ENCODE peak calls at places on chromosomes 12 and 14, in seven cellular contexts. One of them, this sample, is unnamed.

GRCh38 chr12:111578276-111578970 is 20.7 kb downstream of the ATXN2 start:
- DNase-seq in H9: peak; percentile 14
- DNase-seq in IMR-90: peak; percentile 91
- DNase-seq in mesenchymal stem cell: peak; percentile 92
- DNase-seq in neuronal stem cell: no peak
- DNase-seq in H1: no peak
- DNase-seq in mesendoderm: no peak
- DNase-seq in this sample: no peak

GRCh38 chr14:51855234-51855633 is 5.2 kb upstream of the GNG2 start:
- DNase-seq in H9: no peak
- DNase-seq in IMR-90: peak; percentile 83
- DNase-seq in mesenchymal stem cell: no peak
- DNase-seq in neuronal stem cell: no peak
- DNase-seq in H1: no peak
- DNase-seq in mesendoderm: no peak
- DNase-seq in this sample: no peak

GRCh38 chr14:94295360-94296180 is 2.5 kb upstream of the SERPINA10 start:
- DNase-seq in H9: no peak
- DNase-seq in IMR-90: no peak
- DNase-seq in mesenchymal stem cell: no peak
- DNase-seq in neuronal stem cell: no peak
- DNase-seq in H1: no peak
- DNase-seq in mesendoderm: no peak
- DNase-seq in this sample: no peak

GRCh38 chr12:106445981-106446380 is 88.4 kb downstream of the POLR3B start:
- DNase-seq in H9: no peak
- DNase-seq in IMR-90: no peak
- DNase-seq in mesenchymal stem cell: no peak
- DNase-seq in neuronal stem cell: peak; percentile 4
- DNase-seq in H1: no peak
- DNase-seq in mesendoderm: no peak
- DNase-seq in this sample: no peak

GRCh38 chr12:27451416-27451815 is 4.9 kb downstream of the SMCO2 start:
- DNase-seq in H9: no peak
- DNase-seq in IMR-90: no peak
- DNase-seq in mesenchymal stem cell: no peak
- DNase-seq in neuronal stem cell: no peak
- DNase-seq in H1: no peak
- DNase-seq in mesendoderm: no peak
- DNase-seq in this sample: no peak

GRCh38 chr14:39267592-39268112 is 33.9 kb downstream of the MIA2 start:
- DNase-seq in H9: no peak
- DNase-seq in IMR-90: no peak
- DNase-seq in mesenchymal stem cell: no peak
- DNase-seq in neuronal stem cell: no peak
- DNase-seq in H1: no peak
- DNase-seq in mesendoderm: peak; percentile 61
- DNase-seq in this sample: peak; percentile 40

GRCh38 chr14:78997811-78998210 is 827.6 kb downstream of the NRXN3 start:
- DNase-seq in H9: no peak
- DNase-seq in IMR-90: peak; percentile 71
- DNase-seq in mesenchymal stem cell: peak; percentile 25
- DNase-seq in neuronal stem cell: no peak
- DNase-seq in H1: no peak
- DNase-seq in mesendoderm: no peak
- DNase-seq in this sample: no peak

GRCh38 chr12:124524231-124524925 is 43.0 kb downstream of the NCOR2 start:
- DNase-seq in H9: no peak
- DNase-seq in IMR-90: peak; percentile 87
- DNase-seq in mesenchymal stem cell: peak; percentile 94
- DNase-seq in neuronal stem cell: no peak
- DNase-seq in H1: no peak
- DNase-seq in mesendoderm: no peak
- DNase-seq in this sample: peak; percentile 73

GRCh38 chr14:68239988-68240387 is 420.4 kb downstream of the RAD51B start:
- DNase-seq in H9: no peak
- DNase-seq in IMR-90: no peak
- DNase-seq in mesenchymal stem cell: peak; percentile 72
- DNase-seq in neuronal stem cell: no peak
- DNase-seq in H1: no peak
- DNase-seq in mesendoderm: no peak
- DNase-seq in this sample: no peak

GRCh38 chr12:88559199-88559598 is 21.1 kb downstream of the KITLG start:
- DNase-seq in H9: no peak
- DNase-seq in IMR-90: no peak
- DNase-seq in mesenchymal stem cell: no peak
- DNase-seq in neuronal stem cell: no peak
- DNase-seq in H1: no peak
- DNase-seq in mesendoderm: no peak
- DNase-seq in this sample: no peak

GRCh38 chr12:104793280-104793679 is 164.8 kb downstream of the SLC41A2 start:
- DNase-seq in H9: no peak
- DNase-seq in IMR-90: peak; percentile 9
- DNase-seq in mesenchymal stem cell: no peak
- DNase-seq in neuronal stem cell: no peak
- DNase-seq in H1: no peak
- DNase-seq in mesendoderm: no peak
- DNase-seq in this sample: no peak

GRCh38 chr14:34322940-34323418 is 139.1 kb downstream of the SPTSSA start:
- DNase-seq in H9: peak; percentile 68
- DNase-seq in IMR-90: peak; percentile 46
- DNase-seq in mesenchymal stem cell: peak; percentile 59
- DNase-seq in neuronal stem cell: peak; percentile 49
- DNase-seq in H1: no peak
- DNase-seq in mesendoderm: peak; percentile 63
- DNase-seq in this sample: peak; percentile 84

GRCh38 chr12:104095289-104095688 is 31.0 kb downstream of the HCFC2 start:
- DNase-seq in H9: no peak
- DNase-seq in IMR-90: peak; percentile 53
- DNase-seq in mesenchymal stem cell: no peak
- DNase-seq in neuronal stem cell: no peak
- DNase-seq in H1: no peak
- DNase-seq in mesendoderm: no peak
- DNase-seq in this sample: no peak

GRCh38 chr12:132554857-132555630 is 55.3 kb downstream of the LRCOL1 start:
- DNase-seq in H9: no peak
- DNase-seq in IMR-90: no peak
- DNase-seq in mesenchymal stem cell: no peak
- DNase-seq in neuronal stem cell: no peak
- DNase-seq in H1: no peak
- DNase-seq in mesendoderm: peak; percentile 45
- DNase-seq in this sample: peak; percentile 62

GRCh38 chr12:52280319-52280795 is 5.9 kb downstream of the KRT86 start:
- DNase-seq in H9: no peak
- DNase-seq in IMR-90: peak; percentile 94
- DNase-seq in mesenchymal stem cell: peak; percentile 84
- DNase-seq in neuronal stem cell: no peak
- DNase-seq in H1: no peak
- DNase-seq in mesendoderm: no peak
- DNase-seq in this sample: peak; percentile 37

DNA sequence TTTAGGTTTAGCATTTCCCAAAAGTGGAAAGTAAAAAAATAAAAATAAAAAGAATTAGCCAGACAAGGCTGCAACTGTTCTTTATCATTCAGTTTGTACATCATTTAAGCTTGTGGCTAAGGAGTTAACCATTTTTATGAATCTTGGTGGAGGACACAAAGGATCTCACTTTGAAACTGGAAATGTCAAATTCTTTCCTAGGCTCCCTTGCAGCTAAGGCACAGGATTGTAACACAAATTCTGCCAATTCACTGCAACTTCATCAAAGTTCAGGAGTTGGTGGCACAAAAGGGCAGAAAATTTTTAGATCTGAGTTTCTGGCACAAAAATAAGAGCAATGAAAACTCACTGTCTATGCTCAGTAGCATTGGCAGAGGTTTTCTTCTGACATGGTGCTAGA is 211.2 kb upstream of the SYT10 start:
- DNase-seq in H9: no peak
- DNase-seq in IMR-90: no peak
- DNase-seq in mesenchymal stem cell: no peak
- DNase-seq in neuronal stem cell: no peak
- DNase-seq in H1: no peak
- DNase-seq in mesendoderm: no peak
- DNase-seq in this sample: no peak
- H4K8ac ChIP-seq in H9: no peak overlapping the region
- H4K8ac ChIP-seq in IMR-90: no peak overlapping the region
- H4K8ac ChIP-seq in mesenchymal stem cell: no peak overlapping the region
- H4K8ac ChIP-seq in neuronal stem cell: no peak overlapping the region
- H4K8ac ChIP-seq in H1: no peak overlapping the region
- H4K8ac ChIP-seq in mesendoderm: no peak overlapping the region
- H4K8ac ChIP-seq in this sample: no peak overlapping the region

GRCh38 chr14:31567651-31568050 is 6.4 kb downstream of the NUBPL start:
- DNase-seq in H9: no peak
- DNase-seq in IMR-90: peak; percentile 7
- DNase-seq in mesenchymal stem cell: no peak
- DNase-seq in neuronal stem cell: no peak
- DNase-seq in H1: no peak
- DNase-seq in mesendoderm: peak; percentile 48
- DNase-seq in this sample: peak; percentile 72
- H4K8ac ChIP-seq in H9: no peak overlapping the region
- H4K8ac ChIP-seq in IMR-90: no peak overlapping the region
- H4K8ac ChIP-seq in mesenchymal stem cell: no peak overlapping the region
- H4K8ac ChIP-seq in neuronal stem cell: no peak overlapping the region
- H4K8ac ChIP-seq in H1: no peak overlapping the region
- H4K8ac ChIP-seq in mesendoderm: no peak overlapping the region
- H4K8ac ChIP-seq in this sample: no peak overlapping the region

DNA sequence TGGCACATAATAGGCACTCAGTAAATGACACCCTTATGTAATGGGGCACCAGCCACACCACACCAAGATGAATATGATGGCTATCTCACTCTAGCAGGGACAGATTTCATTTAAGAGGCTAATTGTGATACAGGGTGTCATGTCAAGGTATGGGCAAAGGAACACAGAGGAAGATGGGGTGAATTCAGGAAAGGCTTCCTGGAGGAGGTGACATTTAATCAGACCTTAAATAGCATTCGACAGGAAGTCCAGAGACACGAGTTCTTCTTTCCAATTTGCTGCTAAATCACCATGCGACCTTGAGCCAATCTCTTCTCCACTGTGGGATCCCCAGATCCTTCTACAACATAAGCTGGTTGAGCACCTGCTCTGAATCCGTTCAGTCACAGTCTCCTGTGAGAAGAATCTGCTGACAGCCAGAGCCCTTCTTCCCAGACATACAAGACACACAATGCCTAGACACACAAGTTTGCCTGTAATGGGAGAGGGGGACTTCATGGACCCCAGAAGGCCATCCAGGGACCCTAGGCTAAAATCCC is 1.5 kb upstream of the DTX1 start:
- DNase-seq in H9: no peak
- DNase-seq in IMR-90: no peak
- DNase-seq in mesenchymal stem cell: no peak
- DNase-seq in neuronal stem cell: no peak
- DNase-seq in H1: no peak
- DNase-seq in mesendoderm: no peak
- DNase-seq in this sample: no peak
- H4K8ac ChIP-seq in H9: no peak overlapping the region
- H4K8ac ChIP-seq in IMR-90: no peak overlapping the region
- H4K8ac ChIP-seq in mesenchymal stem cell: no peak overlapping the region
- H4K8ac ChIP-seq in neuronal stem cell: no peak overlapping the region
- H4K8ac ChIP-seq in H1: no peak overlapping the region
- H4K8ac ChIP-seq in mesendoderm: no peak overlapping the region
- H4K8ac ChIP-seq in this sample: no peak overlapping the region

GRCh38 chr12:131048611-131048990 is 94.9 kb downstream of the ADGRD1 start:
- DNase-seq in H9: no peak
- DNase-seq in IMR-90: no peak
- DNase-seq in mesenchymal stem cell: no peak
- DNase-seq in neuronal stem cell: no peak
- DNase-seq in H1: no peak
- DNase-seq in mesendoderm: no peak
- DNase-seq in this sample: no peak

GRCh38 chr12:131047789-131048610 is 94.3 kb downstream of the ADGRD1 start:
- DNase-seq in H9: no peak
- DNase-seq in IMR-90: no peak
- DNase-seq in mesenchymal stem cell: no peak
- DNase-seq in neuronal stem cell: no peak
- DNase-seq in H1: no peak
- DNase-seq in mesendoderm: no peak
- DNase-seq in this sample: no peak

GRCh38 chr12:131049002-131049401 is 95.3 kb downstream of the ADGRD1 start:
- DNase-seq in H9: no peak
- DNase-seq in IMR-90: no peak
- DNase-seq in mesenchymal stem cell: no peak
- DNase-seq in neuronal stem cell: no peak
- DNase-seq in H1: no peak
- DNase-seq in mesendoderm: no peak
- DNase-seq in this sample: no peak

GRCh38 chr12:131045705-131046460 is 92.2 kb downstream of the ADGRD1 start:
- DNase-seq in H9: no peak
- DNase-seq in IMR-90: no peak
- DNase-seq in mesenchymal stem cell: no peak
- DNase-seq in neuronal stem cell: no peak
- DNase-seq in H1: no peak
- DNase-seq in mesendoderm: no peak
- DNase-seq in this sample: no peak

DNA sequence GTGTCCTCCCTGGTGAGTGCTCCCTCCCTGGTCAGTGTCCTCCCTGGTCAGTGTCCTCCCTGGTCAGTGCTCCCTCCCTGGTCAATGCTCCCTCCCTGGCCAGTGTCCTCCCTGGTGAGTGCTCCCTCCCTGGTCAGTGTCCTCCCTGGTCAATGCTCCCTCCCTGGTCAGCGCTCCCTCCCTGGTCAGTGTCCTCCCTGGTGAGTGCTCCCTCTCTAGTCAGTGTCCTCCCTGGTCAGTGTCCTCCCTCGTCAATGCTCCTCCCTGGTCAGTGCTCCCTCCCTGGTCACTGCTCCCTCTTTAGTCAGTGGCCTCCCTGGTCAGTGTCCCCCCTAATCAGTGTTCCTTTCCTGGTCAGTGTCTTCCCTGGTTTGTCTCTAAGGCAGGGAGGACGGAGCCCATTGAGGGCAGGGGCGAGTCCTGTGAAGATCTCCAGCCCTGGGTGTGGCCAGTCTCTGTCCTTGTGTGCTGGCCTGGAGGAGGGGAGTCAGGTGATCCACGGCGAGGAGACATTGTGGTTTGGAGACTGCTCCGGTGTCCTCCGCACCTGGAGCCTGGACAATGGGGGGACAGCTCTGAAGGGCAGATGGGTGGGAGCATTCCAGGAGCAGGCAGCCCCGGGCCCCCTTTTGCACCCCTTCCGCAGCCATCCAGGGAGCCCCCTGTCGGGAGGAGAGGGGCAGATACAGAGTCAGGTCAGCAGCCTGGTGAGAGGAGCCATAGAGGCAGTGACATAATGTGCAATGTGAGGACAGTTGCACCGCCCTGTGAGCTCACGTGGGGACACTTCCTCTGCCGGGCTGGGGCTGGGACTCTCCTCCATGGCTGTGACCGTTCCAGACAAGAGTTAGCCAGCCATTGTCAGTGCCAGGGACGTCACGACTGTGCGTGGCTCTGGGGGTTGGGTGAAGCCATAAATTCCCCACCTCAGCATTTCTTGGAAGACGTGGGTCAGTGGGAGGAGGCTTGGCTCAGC is 93.4 kb downstream of the ADGRD1 start:
- DNase-seq in H9: no peak
- DNase-seq in IMR-90: no peak
- DNase-seq in mesenchymal stem cell: no peak
- DNase-seq in neuronal stem cell: no peak
- DNase-seq in H1: no peak
- DNase-seq in mesendoderm: no peak
- DNase-seq in this sample: peak; percentile 27
- H4K8ac ChIP-seq in H9: no peak overlapping the region
- H4K8ac ChIP-seq in IMR-90: no peak overlapping the region
- H4K8ac ChIP-seq in mesenchymal stem cell: no peak overlapping the region
- H4K8ac ChIP-seq in neuronal stem cell: peak overlapping the region; percentile 50
- H4K8ac ChIP-seq in H1: no peak overlapping the region
- H4K8ac ChIP-seq in mesendoderm: no peak overlapping the region
- H4K8ac ChIP-seq in this sample: no peak overlapping the region